ENCODE peak calls at places on chromosomes 4 and X, in five cellular contexts. H is fibroblast of the aortic adventitia, C is GM12864, Z is IMR-90, P is astrocyte of the cerebellum. S is an unnamed sample.

GRCh38 chr4:819401-820229 is 6.3 kb downstream of the CPLX1 start:
- DNase-seq in Z (no peak), H (no peak), C (no peak), P (no peak), S (no peak)

GRCh38 chrX:106481341-106481740 is 130.4 kb upstream of the RADX start:
- DNase-seq in P (peak), C (peak), H (peak), Z (peak), S (no peak)

GRCh38 chrX:150649096-150649870 is 43.9 kb upstream of the MTMR1 start:
- DNase-seq in H (peak), Z (peak), C (no peak), P (no peak), S (no peak)

GRCh38 chrX:19462879-19463278 is 52.4 kb downstream of the MAP3K15 start:
- DNase-seq in P (no peak), H (no peak), C (no peak), Z (no peak), S (no peak)

GRCh38 chr4:155999743-156000142 is 46.1 kb upstream of the CTSO start:
- DNase-seq in P (no peak), H (peak), Z (no peak), C (no peak), S (no peak)

GRCh38 chr4:76233967-76234678 is 17.4 kb upstream of the FAM47E start:
- DNase-seq in Z (no peak), P (no peak), C (no peak), H (no peak), S (no peak)

GRCh38 chr4:86481429-86481828 is 112.7 kb upstream of the PTPN13 start:
- DNase-seq in C (no peak), P (no peak), H (no peak), Z (no peak), S (no peak)

GRCh38 chr4:86450189-86450588 is 90.3 kb upstream of the MAPK10 start:
- DNase-seq in H (no peak), Z (no peak), C (no peak), P (no peak), S (no peak)

GRCh38 chr4:160510925-160511324 is 1408.0 kb downstream of the RAPGEF2 start:
- DNase-seq in H (no peak), Z (no peak), C (no peak), P (no peak), S (no peak)

GRCh38 chrX:6041630-6042029 is 187.0 kb downstream of the NLGN4X start:
- DNase-seq in C (no peak), H (peak), Z (no peak), P (peak), S (no peak)

GRCh38 chr4:53173576-53173975 is 192.3 kb downstream of the SCFD2 start:
- DNase-seq in P (no peak), Z (no peak), C (no peak), H (no peak), S (no peak)

GRCh38 chr4:161555689-161556660 is 607.8 kb downstream of the FSTL5 start:
- DNase-seq in C (peak), Z (peak), H (no peak), P (peak), S (no peak)

GRCh38 chr4:77538144-77538543 is 67.5 kb upstream of the CXCL13 start:
- DNase-seq in Z (peak), P (peak), C (no peak), H (peak), S (peak)

GRCh38 chrX:39253551-39253950 is 452.3 kb downstream of the MID1IP1 start:
- DNase-seq in P (no peak), Z (no peak), H (no peak), C (no peak), S (no peak)

GRCh38 chr4:36414248-36414647 is 132.8 kb downstream of the DTHD1 start:
- DNase-seq in C (no peak), Z (no peak), H (no peak), P (no peak), S (no peak)

GRCh38 chr4:147511005-147511660 is 30.2 kb downstream of the EDNRA start:
- DNase-seq in C (no peak), H (peak), P (no peak), Z (no peak), S (no peak)

GRCh38 chr4:147516133-147516532 is 35.2 kb downstream of the EDNRA start:
- DNase-seq in P (no peak), Z (no peak), H (no peak), C (no peak), S (no peak)

GRCh38 chr4:147515220-147515936 is 34.5 kb downstream of the EDNRA start:
- DNase-seq in H (no peak), Z (no peak), P (no peak), C (no peak), S (no peak)

GRCh38 chr4:147513051-147513450 is 32.2 kb downstream of the EDNRA start:
- DNase-seq in H (no peak), Z (no peak), P (no peak), C (no peak), S (no peak)

GRCh38 chr4:147513952-147514351 is 33.1 kb downstream of the EDNRA start:
- DNase-seq in P (no peak), H (no peak), C (no peak), Z (no peak), S (no peak)
- TF ChIP-seq CTCF in P (no peak), H (peak), C (no peak), Z (peak), S (peak)

DNA sequence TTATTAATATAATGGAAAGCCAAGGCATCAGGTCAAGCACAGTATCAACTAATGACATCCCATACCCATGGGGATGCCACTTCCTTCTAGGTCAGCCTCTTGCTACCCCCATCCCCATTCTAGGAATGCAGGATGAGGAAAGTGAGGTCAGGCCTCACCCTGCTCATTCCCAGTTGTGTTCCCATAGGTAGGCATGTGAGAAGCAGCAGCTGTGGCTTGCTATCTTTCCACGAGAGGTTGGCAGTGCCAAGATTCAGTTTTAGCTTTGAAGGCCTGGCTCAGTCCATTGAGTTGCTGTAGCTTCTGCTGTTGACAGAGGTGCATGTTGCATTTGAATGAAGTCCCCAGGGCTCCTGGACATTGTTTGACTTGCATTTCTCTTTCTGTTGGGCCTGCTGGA is 15.5 kb downstream of the LONRF3 start:
- DNase-seq in Z (no peak), C (no peak), P (no peak), H (no peak), S (no peak)
- TF ChIP-seq CTCF in Z (no peak), C (no peak), P (no peak), H (no peak), S (no peak)

GRCh38 chr4:185036019-185036418 is 17.7 kb downstream of the HELT start:
- DNase-seq in H (no peak), C (no peak), P (no peak), Z (no peak), S (no peak)

GRCh38 chr4:185036842-185037241 is 18.6 kb downstream of the HELT start:
- DNase-seq in H (no peak), C (no peak), P (no peak), Z (no peak), S (no peak)

GRCh38 chr4:185035284-185035683 is 17.0 kb downstream of the HELT start:
- DNase-seq in C (no peak), Z (no peak), H (no peak), P (no peak), S (no peak)

GRCh38 chr4:185040523-185040922 is 22.2 kb downstream of the HELT start:
- DNase-seq in Z (no peak), C (no peak), P (no peak), H (no peak), S (no peak)

DNA sequence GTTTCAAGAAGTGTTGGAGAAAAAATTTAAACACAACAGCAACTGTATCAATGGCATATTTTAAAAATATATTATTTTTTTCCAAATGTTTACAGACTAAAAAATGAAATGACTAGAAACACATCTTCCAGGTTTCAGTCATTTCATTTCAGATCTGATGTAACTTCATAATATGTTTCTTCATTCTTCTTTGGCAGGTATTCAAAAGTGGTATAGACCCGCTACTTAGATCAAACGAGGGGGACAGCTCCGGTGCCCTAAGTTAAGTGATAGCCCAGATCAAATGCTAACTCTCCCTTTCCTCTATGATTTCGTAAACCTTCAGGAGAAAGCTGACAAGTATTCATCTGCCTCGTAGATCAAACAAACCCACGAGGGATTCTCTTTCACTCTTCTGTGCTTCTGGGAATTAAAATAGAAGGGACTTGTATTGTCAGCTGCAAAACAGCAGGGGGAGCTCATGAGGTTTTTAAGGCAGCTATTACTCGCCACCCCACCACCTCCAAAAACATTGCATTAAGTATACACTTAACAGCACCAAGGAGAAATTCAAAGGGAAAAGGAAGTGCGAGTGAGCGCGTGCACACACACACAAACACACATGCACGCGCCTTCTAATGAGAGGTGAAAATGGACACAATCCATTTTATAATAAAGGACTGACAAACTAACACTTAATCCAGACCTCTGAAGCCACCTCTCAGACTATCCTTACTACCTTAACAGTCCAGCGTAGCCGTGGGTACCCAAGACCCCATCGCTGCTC is 21.4 kb downstream of the HELT start:
- DNase-seq in Z (peak), H (peak), C (peak), P (peak), S (peak)
- TF ChIP-seq CTCF in Z (peak), H (peak), C (peak), P (peak), S (peak)

DNA sequence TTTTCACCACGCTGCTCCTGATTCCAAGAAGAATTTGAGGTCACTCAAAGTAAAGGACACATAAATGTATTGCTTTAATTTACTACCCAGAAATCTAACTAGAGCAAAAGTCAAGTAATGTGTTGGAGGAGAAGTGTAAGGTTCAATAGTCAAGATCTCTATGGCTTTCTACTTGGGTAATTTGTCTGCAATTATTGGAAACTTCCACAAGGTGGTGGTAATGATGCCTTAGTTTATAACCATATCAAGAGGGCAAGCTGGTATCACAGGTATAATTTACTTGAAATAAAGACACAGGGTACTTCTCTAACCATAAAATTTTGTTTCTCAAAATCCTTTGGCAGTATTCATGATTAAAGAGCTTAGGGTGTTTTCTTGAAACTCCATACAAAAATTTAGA is 10.2 kb upstream of the GRIA3 start:
- DNase-seq in C (no peak), H (peak), Z (no peak), P (no peak), S (no peak)
- TF ChIP-seq CTCF in C (peak), H (no peak), Z (peak), P (no peak), S (no peak)

DNA sequence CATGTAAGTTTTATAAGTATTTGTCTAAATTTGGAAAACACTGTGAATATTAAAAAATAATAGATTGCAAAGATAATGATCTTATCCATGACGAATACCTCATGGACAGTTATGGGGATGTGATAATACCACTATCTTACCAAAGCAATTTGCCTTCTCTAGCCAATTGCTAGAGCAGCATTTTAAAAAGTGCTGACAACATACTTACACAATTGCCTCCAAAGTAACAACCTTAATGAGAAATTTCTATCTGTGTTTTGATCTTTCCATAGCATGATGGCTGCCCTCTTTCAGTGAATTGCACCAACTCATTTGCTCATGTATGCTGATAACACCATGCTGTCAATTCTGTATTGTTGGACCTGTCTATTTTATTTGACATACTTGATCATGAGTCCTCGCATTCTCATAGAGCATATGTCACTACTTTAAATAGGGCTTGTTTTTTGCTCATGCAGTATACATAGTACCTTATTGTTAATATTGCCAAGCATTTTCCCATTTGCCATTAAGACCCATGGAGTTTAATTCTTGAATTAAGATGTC is 87.2 kb downstream of the MMRN1 start:
- DNase-seq in P (no peak), H (no peak), Z (no peak), C (no peak), S (no peak)
- TF ChIP-seq CTCF in P (no peak), H (no peak), Z (no peak), C (no peak), S (no peak)

GRCh38 chrX:45824471-45824870 is 623.8 kb upstream of the DIPK2B start:
- DNase-seq in P (peak), C (no peak), H (peak), Z (peak), S (peak)
- TF ChIP-seq CTCF in P (peak), C (no peak), H (peak), Z (peak), S (peak)

S was measured in AG09319.